ENCODE peak calls at places on chromosome 12, in nine cellular contexts. Q, U, O, I, L, H, G, K and J are unnamed samples.

GRCh38 chr12:54932691-54933090 is 51.9 kb downstream of the TESPA1 start:
- DNase-seq in Q (no peak), O (no peak), L (no peak), G (no peak), H (no peak), K (no peak), I (no peak), U (no peak), J (no peak)

GRCh38 chr12:54606556-54606955 is 18.1 kb upstream of the PPP1R1A start:
- DNase-seq in G (no peak), L (no peak), Q (no peak), U (no peak), I (no peak), O (no peak), K (no peak), H (no peak), J (no peak)

GRCh38 chr12:53676715-53677611 is 1.1 kb upstream of the ATP5MC2 start:
- DNase-seq in K (no peak), O (no peak), Q (peak), G (no peak), U (no peak), I (no peak), H (no peak), L (peak), J (no peak)

GRCh38 chr12:51359851-51360250 is 13.4 kb upstream of the CELA1 start:
- DNase-seq in O (no peak), Q (no peak), U (no peak), G (no peak), L (no peak), K (no peak), I (no peak), H (no peak), J (no peak)

GRCh38 chr12:42590324-42590934 is 883 bp upstream of the PRICKLE1 start:
- DNase-seq in I (no peak), G (no peak), U (no peak), L (peak), O (no peak), H (no peak), K (no peak), Q (peak), J (no peak)

GRCh38 chr12:52662093-52663006 is 10.3 kb upstream of the KRT2 start:
- DNase-seq in G (no peak), H (no peak), L (no peak), U (no peak), I (no peak), Q (no peak), K (no peak), O (no peak), J (no peak)

GRCh38 chr12:910416-910815 is 39.1 kb downstream of the RAD52 start:
- DNase-seq in O (no peak), H (no peak), Q (no peak), U (no peak), L (no peak), G (no peak), I (no peak), K (no peak), J (no peak)

GRCh38 chr12:553216-554000 is 93.7 kb downstream of the B4GALNT3 start:
- DNase-seq in Q (peak), O (no peak), U (no peak), I (no peak), K (no peak), H (no peak), G (no peak), L (no peak), J (no peak)

GRCh38 chr12:33588082-33588712 is 148.6 kb upstream of the SYT10 start:
- DNase-seq in Q (no peak), G (no peak), U (no peak), I (no peak), O (no peak), L (no peak), K (peak), H (no peak), J (no peak)

GRCh38 chr12:69868695-69869094 is 43.7 kb downstream of the MYRFL start:
- DNase-seq in K (no peak), L (no peak), H (no peak), G (no peak), O (no peak), I (no peak), U (no peak), Q (no peak), J (no peak)

GRCh38 chr12:31460024-31460423 is 130.9 kb downstream of the DENND5B start:
- DNase-seq in G (no peak), K (no peak), Q (no peak), H (no peak), L (no peak), O (no peak), U (no peak), I (no peak), J (no peak)

GRCh38 chr12:99332936-99333591 is 314.5 kb upstream of the GARIN6 start:
- DNase-seq in K (no peak), O (no peak), I (no peak), U (no peak), L (no peak), G (no peak), H (no peak), Q (no peak), J (no peak)

GRCh38 chr12:71591601-71592000 is 72.0 kb downstream of the ZFC3H1 start:
- DNase-seq in L (no peak), U (no peak), O (no peak), G (no peak), K (no peak), Q (no peak), I (no peak), H (no peak), J (no peak)

GRCh38 chr12:113467514-113468364 is 3.9 kb downstream of the LHX5 start:
- DNase-seq in O (no peak), I (no peak), G (no peak), U (no peak), Q (no peak), L (no peak), H (no peak), K (no peak), J (no peak)

GRCh38 chr12:110114596-110114995 is 9.6 kb upstream of the IFT81 start:
- DNase-seq in K (no peak), L (no peak), H (no peak), O (no peak), Q (no peak), G (no peak), U (no peak), I (no peak), J (no peak)

GRCh38 chr12:14272954-14273910 is 92.2 kb upstream of the ATF7IP start:
- DNase-seq in L (no peak), G (no peak), O (no peak), K (no peak), Q (no peak), H (no peak), U (no peak), I (peak), J (no peak)

GRCh38 chr12:4962539-4963486 is 53.1 kb downstream of the KCNA1 start:
- DNase-seq in Q (no peak), H (no peak), I (no peak), U (no peak), K (no peak), G (no peak), L (no peak), O (no peak), J (no peak)

GRCh38 chr12:113244015-113244983 is 23.0 kb downstream of the TPCN1 start:
- DNase-seq in O (no peak), G (no peak), L (no peak), K (no peak), H (no peak), Q (peak), I (no peak), U (no peak), J (no peak)

GRCh38 chr12:69161835-69162234 is 77.5 kb upstream of the CPSF6 start:
- DNase-seq in I (peak), U (peak), H (peak), K (no peak), G (peak), O (no peak), L (peak), Q (no peak), J (peak)

GRCh38 chr12:106235770-106236169 is 12.1 kb downstream of the CKAP4 start:
- DNase-seq in Q (no peak), U (no peak), G (no peak), K (no peak), L (no peak), O (no peak), I (no peak), H (no peak), J (no peak)

GRCh38 chr12:119829439-119829838 is 47.7 kb downstream of the CIT start:
- DNase-seq in Q (no peak), U (no peak), I (no peak), G (no peak), O (no peak), K (no peak), H (no peak), L (no peak), J (no peak)

GRCh38 chr12:95857799-95858198 is 953 bp upstream of the SNRPF start:
- DNase-seq in H (no peak), U (no peak), I (no peak), G (no peak), K (no peak), Q (no peak), O (no peak), L (no peak), J (no peak)